ENCODE peak calls at places on chromosomes 2 and 18, in nine cellular contexts. P is cardiac muscle cell, G is body of pancreas, M is left ventricle myocardium inferior, C is uterus, H is OCI-LY7, E is AG04450, A is lower lobe of right lung, B is spleen. I is an unnamed sample.
A peak's percentile ranks its signal among the peaks of the same experiment; 100 is the strongest.

GRCh38 chr2:191577611-191578010 is 100.3 kb upstream of the NABP1 start:
- DNase-seq in A (no peak), B (no peak), E (no peak), C (no peak), M (no peak), G (no peak), H (no peak), P (no peak), I (no peak)

GRCh38 chr18:23437357-23438045 is 15.6 kb upstream of the RIOK3 start:
- DNase-seq in B (peak; percentile 98), P (peak; percentile 85), A (peak; percentile 93), M (peak; percentile 86), H (peak; percentile 86), E (no peak), G (peak; percentile 78), C (peak; percentile 79), I (no peak)

GRCh38 chr2:8304821-8305766 is 376.8 kb upstream of the ID2 start:
- DNase-seq in P (no peak), C (no peak), H (no peak), E (no peak), A (no peak), B (no peak), M (no peak), G (no peak), I (no peak)

GRCh38 chr2:177298191-177298590 is 33.7 kb upstream of the NFE2L2 start:
- DNase-seq in B (no peak), C (no peak), H (no peak), P (no peak), G (no peak), A (no peak), E (no peak), M (no peak), I (no peak)

GRCh38 chr2:149732730-149733290 is 145.2 kb upstream of the MMADHC start:
- DNase-seq in B (no peak), A (no peak), P (no peak), G (no peak), C (no peak), H (no peak), M (no peak), E (no peak), I (no peak)

GRCh38 chr18:62586148-62586774 is 63.4 kb downstream of the ZCCHC2 start:
- DNase-seq in B (peak; percentile 90), H (peak; percentile 45), A (peak; percentile 77), G (peak; percentile 62), P (peak; percentile 79), M (peak; percentile 78), E (peak; percentile 30), C (peak; percentile 60), I (peak; percentile 10)

GRCh38 chr2:137333386-137333972 is 568.1 kb downstream of the THSD7B start:
- DNase-seq in E (no peak), H (no peak), G (no peak), P (no peak), C (no peak), A (no peak), B (no peak), M (no peak), I (no peak)

GRCh38 chr2:26590439-26590838 is 50.7 kb downstream of the CIB4 start:
- DNase-seq in E (no peak), B (peak; percentile 15), P (no peak), A (no peak), M (no peak), C (no peak), G (no peak), H (no peak), I (no peak)

GRCh38 chr2:238160206-238161129 is 1.7 kb downstream of the ERFE start:
- DNase-seq in B (peak; percentile 78), A (no peak), G (no peak), H (peak; percentile 74), P (peak; percentile 46), C (no peak), M (peak; percentile 11), E (no peak), I (no peak)

GRCh38 chr2:100321881-100322820 is at the start of gene LONRF2:
- DNase-seq in M (peak; percentile 39), A (peak; percentile 67), C (peak; percentile 57), E (no peak), B (peak; percentile 69), H (no peak), G (peak; percentile 69), P (peak; percentile 41), I (no peak)

GRCh38 chr18:50138181-50139064 is 56.5 kb downstream of the MYO5B start:
- DNase-seq in M (no peak), H (no peak), A (no peak), B (no peak), E (no peak), P (no peak), G (no peak), C (no peak), I (no peak)

GRCh38 chr2:110994250-110994961 is 126.3 kb upstream of the BCL2L11 start:
- DNase-seq in C (no peak), B (no peak), P (no peak), E (no peak), M (no peak), G (no peak), A (no peak), H (peak; percentile 10), I (no peak)

GRCh38 chr2:104447831-104448434 is 406.0 kb upstream of the POU3F3 start:
- DNase-seq in C (no peak), A (no peak), B (no peak), M (no peak), G (no peak), H (peak; percentile 9), E (no peak), P (no peak), I (no peak)
- H3K4me3 ChIP-seq in C (no peak overlapping the region), A (peak overlapping the region; percentile 14), B (no peak overlapping the region), M (peak overlapping the region; percentile 45), G (no peak overlapping the region), H (peak overlapping the region; percentile 30), E (no peak overlapping the region), P (no peak overlapping the region), I (no peak overlapping the region)

DNA sequence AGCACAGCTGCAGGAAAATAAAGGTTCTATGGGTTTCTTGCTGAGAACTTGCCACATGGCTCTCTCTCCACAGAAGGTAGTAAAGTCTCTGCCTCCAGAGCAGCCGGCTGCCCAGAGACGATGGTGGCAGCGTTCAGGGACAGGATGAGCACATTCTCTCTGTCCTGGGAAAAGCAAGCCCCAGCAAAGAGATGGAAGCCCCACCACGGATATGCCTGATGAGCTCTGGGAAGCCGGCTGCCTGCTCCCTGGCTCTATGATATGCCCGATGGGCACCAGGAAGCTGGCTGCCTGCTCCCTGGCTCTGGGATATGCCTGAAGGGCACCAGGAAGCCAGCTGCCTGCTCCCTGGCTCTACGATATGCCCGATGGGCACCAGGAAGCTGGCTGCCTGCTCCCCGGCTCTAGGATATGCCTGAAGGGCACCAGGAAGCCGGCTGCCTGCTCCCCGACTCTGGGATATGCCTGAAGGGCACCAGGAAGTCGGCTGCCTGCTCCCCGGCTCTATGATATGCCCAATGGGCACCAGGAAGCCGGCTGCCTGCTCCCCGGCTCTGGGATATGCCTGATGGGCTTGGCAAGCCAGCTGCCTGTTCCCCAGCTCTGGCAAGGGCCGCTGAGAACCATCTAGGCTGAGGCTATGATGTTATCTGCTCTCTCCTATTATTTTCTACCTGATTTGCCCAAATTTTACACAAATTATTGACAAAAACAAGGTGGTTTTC is 21.5 kb upstream of the SNTG2 start:
- DNase-seq in P (no peak), H (no peak), C (no peak), E (no peak), G (no peak), M (no peak), A (no peak), B (no peak), I (no peak)
- TF ChIP-seq CTCF in P (no peak), H (no peak), C (no peak), E (no peak), G (no peak), M (no peak), A (no peak), B (no peak), I (no peak)

DNA sequence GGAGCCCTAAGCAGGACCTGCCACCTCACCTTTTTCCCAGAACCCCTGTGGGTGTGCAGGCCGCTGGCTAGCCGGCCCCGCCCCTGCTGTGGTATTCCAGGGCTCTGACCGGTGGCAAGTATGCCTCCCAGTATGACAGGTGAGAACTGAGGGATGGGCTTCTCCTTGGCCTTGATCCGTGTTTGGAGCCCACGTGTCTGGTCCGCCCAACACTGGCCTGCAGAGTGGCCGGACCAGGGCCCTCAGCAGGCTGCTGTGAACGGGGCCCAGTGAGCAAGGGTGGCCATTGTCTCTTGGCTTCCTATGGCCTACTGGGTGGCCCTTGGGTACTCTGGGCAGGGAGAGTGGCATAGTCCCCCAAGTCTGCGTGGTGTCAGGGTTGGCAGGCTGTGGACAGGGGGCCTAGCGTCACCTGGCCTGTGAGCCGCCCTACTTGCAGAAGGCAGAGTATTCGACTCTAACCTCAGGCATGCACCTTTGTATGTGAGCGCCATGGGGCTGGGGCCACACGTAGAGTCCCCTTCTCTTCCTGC is 1.8 kb downstream of the RNPEPL1 start:
- DNase-seq in M (no peak), B (peak; percentile 81), G (peak; percentile 24), C (no peak), H (no peak), A (peak; percentile 50), E (no peak), P (no peak), I (no peak)
- H3K4me3 ChIP-seq in M (peak overlapping the region; percentile 92), B (peak overlapping the region; percentile 73), G (no peak overlapping the region), C (no peak overlapping the region), H (peak overlapping the region; percentile 83), A (peak overlapping the region; percentile 84), E (peak overlapping the region; percentile 63), P (no peak overlapping the region), I (peak overlapping the region; percentile 62)

DNA sequence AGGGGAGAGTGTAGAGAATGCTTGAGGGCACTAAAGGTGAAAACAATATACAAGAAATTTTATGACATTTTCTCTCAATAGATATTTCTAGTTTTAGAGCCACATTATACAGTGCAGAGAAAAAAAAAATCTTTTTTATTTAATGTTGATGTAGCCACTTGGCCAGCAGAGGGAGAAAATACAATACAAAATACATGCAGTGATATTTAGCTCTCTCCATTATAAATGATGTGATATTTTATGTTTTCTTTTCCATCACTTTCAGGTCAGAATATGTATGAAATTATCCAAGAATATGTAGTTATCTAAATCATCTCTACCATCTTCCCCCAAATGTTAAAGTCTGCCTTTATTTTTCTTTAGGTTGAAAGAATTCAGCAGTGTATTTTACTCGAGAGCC is 533.6 kb upstream of the FSHR start:
- DNase-seq in G (no peak), C (no peak), H (peak; percentile 0), P (peak; percentile 33), A (no peak), E (no peak), B (no peak), M (no peak), I (no peak)
- TF ChIP-seq CTCF in G (peak; percentile 34), C (no peak), H (peak; percentile 72), P (peak; percentile 11), A (peak; percentile 20), E (no peak), B (no peak), M (peak; percentile 56), I (peak; percentile 42)

I was measured in LNCaP clone FGC.